ENCODE peak calls at places on chromosomes 4 and X, in seven cellular contexts. Z is IMR-90, M is uterus, T is spleen, H is sigmoid colon, N is tibial nerve, E is prostate gland. X is an unnamed sample. For H3K4me1, the result is how much of the 10 kb centered on the place peaks cover.

GRCh38 chr4:19123681-19124080 is 1102.1 kb upstream of the LCORL start:
- DNase-seq in Z (no peak), M (no peak), T (no peak), H (no peak), N (no peak), E (no peak), X (no peak)

GRCh38 chr4:128387600-128388351 is 100.2 kb upstream of the PGRMC2 start:
- DNase-seq in Z (peak), M (no peak), T (no peak), H (no peak), N (no peak), E (no peak), X (no peak)

GRCh38 chr4:69497081-69497480 is 1.4 kb upstream of the UGT2B4 start:
- DNase-seq in Z (no peak), M (no peak), T (no peak), H (no peak), N (no peak), E (no peak), X (no peak)

GRCh38 chrX:24357101-24357500 is 3.3 kb upstream of the SUPT20HL1 start:
- DNase-seq in Z (peak), M (no peak), T (no peak), H (no peak), N (no peak), E (no peak), X (no peak)

GRCh38 chr4:129350800-129351199 is 254.8 kb downstream of the C4orf33 start:
- DNase-seq in Z (no peak), M (no peak), T (no peak), H (no peak), N (no peak), E (no peak), X (peak)

GRCh38 chr4:66275381-66276060 is 605.2 kb upstream of the EPHA5 start:
- DNase-seq in Z (no peak), M (no peak), T (no peak), H (no peak), N (no peak), E (no peak), X (no peak)

GRCh38 chr4:134313591-134313990 is 112.0 kb upstream of the PABPC4L start:
- DNase-seq in Z (no peak), M (no peak), T (no peak), H (no peak), N (no peak), E (no peak), X (no peak)

GRCh38 chr4:25060586-25061340 is 30.0 kb upstream of the LGI2 start:
- DNase-seq in Z (no peak), M (peak), T (no peak), H (no peak), N (no peak), E (no peak), X (no peak)

GRCh38 chrX:22748093-22748999 is 251.4 kb upstream of the DDX53 start:
- DNase-seq in Z (peak), M (peak), T (no peak), H (no peak), N (no peak), E (peak), X (peak)

GRCh38 chr4:88794087-88794486 is 96.5 kb upstream of the NAP1L5 start:
- DNase-seq in Z (no peak), M (no peak), T (no peak), H (no peak), N (no peak), E (no peak), X (no peak)

GRCh38 chrX:65932173-65933084 is 107.5 kb downstream of the VSIG4 start:
- DNase-seq in Z (no peak), M (no peak), T (peak), H (no peak), N (no peak), E (no peak), X (no peak)

GRCh38 chrX:20233336-20233735 is 33.4 kb downstream of the RPS6KA3 start:
- DNase-seq in Z (no peak), M (no peak), T (no peak), H (no peak), N (no peak), E (no peak), X (no peak)

GRCh38 chr4:84971319-84971932 is 4.9 kb upstream of the WDFY3 start:
- DNase-seq in Z (peak), M (no peak), T (no peak), H (no peak), N (no peak), E (no peak), X (no peak)

GRCh38 chr4:31237242-31237641 is 517.1 kb downstream of the PCDH7 start:
- DNase-seq in Z (no peak), M (no peak), T (no peak), H (no peak), N (no peak), E (no peak), X (no peak)

GRCh38 chr4:147942729-147943128 is 210.8 kb downstream of the ARHGAP10 start:
- DNase-seq in Z (peak), M (no peak), T (no peak), H (no peak), N (no peak), E (no peak), X (no peak)

GRCh38 chr4:8590546-8590880 is 2.1 kb upstream of the CPZ start:
- DNase-seq in Z (no peak), M (no peak), T (no peak), H (no peak), N (no peak), E (no peak), X (peak)

GRCh38 chrX:17040711-17041110 is 94.3 kb downstream of the REPS2 start:
- DNase-seq in Z (no peak), M (no peak), T (no peak), H (no peak), N (no peak), E (no peak), X (no peak)

GRCh38 chr4:54556587-54556986 is 101.2 kb upstream of the KIT start:
- DNase-seq in Z (no peak), M (no peak), T (no peak), H (no peak), N (no peak), E (no peak), X (no peak)

GRCh38 chr4:112633477-112634235 is 3.1 kb downstream of the ZGRF1 start:
- DNase-seq in Z (peak), M (no peak), T (no peak), H (no peak), N (no peak), E (no peak), X (no peak)

GRCh38 chrX:8955521-8955920 is 78.4 kb downstream of the FAM9B start:
- DNase-seq in Z (no peak), M (no peak), T (no peak), H (no peak), N (no peak), E (no peak), X (no peak)

GRCh38 chrX:45497290-45497689 is 296.6 kb upstream of the DIPK2B start:
- DNase-seq in Z (peak), M (no peak), T (no peak), H (no peak), N (no peak), E (no peak), X (no peak)

GRCh38 chrX:9131066-9131465 is 97.1 kb upstream of the FAM9B start:
- DNase-seq in Z (peak), M (no peak), T (no peak), H (no peak), N (no peak), E (no peak), X (no peak)

GRCh38 chr4:1822568-1823544 is 29.8 kb downstream of the FGFR3 start:
- DNase-seq in Z (no peak), M (no peak), T (no peak), H (no peak), N (no peak), E (no peak), X (no peak)

GRCh38 chr4:8302331-8302730 is 32.8 kb downstream of the HTRA3 start:
- DNase-seq in Z (no peak), M (peak), T (peak), H (peak), N (no peak), E (no peak), X (no peak)

GRCh38 chr4:8355306-8355705 is 85.2 kb downstream of the ACOX3 start:
- DNase-seq in Z (peak), M (no peak), T (no peak), H (no peak), N (no peak), E (no peak), X (no peak)

GRCh38 chrX:134369576-134369975 is 90.4 kb upstream of the HPRT1 start:
- DNase-seq in Z (no peak), M (no peak), T (no peak), H (no peak), N (no peak), E (no peak), X (no peak)

GRCh38 chr4:156113138-156113537 is 159.5 kb upstream of the CTSO start:
- DNase-seq in Z (no peak), M (no peak), T (no peak), H (no peak), N (no peak), E (no peak), X (no peak)

GRCh38 chrX:1589356-1590130 is 1.9 kb upstream of the AKAP17A start:
- DNase-seq in Z (no peak), M (no peak), T (no peak), H (no peak), N (no peak), E (no peak), X (no peak)

GRCh38 chr4:94665500-94666398 is 92.0 kb upstream of the BMPR1B start:
- DNase-seq in Z (no peak), M (no peak), T (no peak), H (no peak), N (no peak), E (no peak), X (no peak)

GRCh38 chr4:26715636-26716242 is 131.9 kb downstream of the TBC1D19 start:
- DNase-seq in Z (no peak), M (no peak), T (no peak), H (no peak), N (no peak), E (no peak), X (no peak)

GRCh38 chr4:6064383-6064782 is 46.2 kb upstream of the C4orf50 start:
- DNase-seq in Z (no peak), M (no peak), T (no peak), H (no peak), N (no peak), E (no peak), X (no peak)

GRCh38 chr4:103075894-103076776 is at the start of gene SLC9B2:
- DNase-seq in Z (peak), M (peak), T (peak), H (peak), N (peak), E (peak), X (peak)

GRCh38 chr4:69878250-69878649 is 18.3 kb upstream of the SULT1E1 start:
- DNase-seq in Z (no peak), M (no peak), T (no peak), H (no peak), N (no peak), E (no peak), X (no peak)

GRCh38 chr4:8917868-8918783 is 46.5 kb upstream of the HMX1 start:
- DNase-seq in Z (peak), M (peak), T (peak), H (peak), N (peak), E (peak), X (peak)

GRCh38 chr4:8118035-8118434 is 40.6 kb downstream of the ABLIM2 start:
- DNase-seq in Z (no peak), M (no peak), T (no peak), H (no peak), N (no peak), E (no peak), X (peak)

DNA sequence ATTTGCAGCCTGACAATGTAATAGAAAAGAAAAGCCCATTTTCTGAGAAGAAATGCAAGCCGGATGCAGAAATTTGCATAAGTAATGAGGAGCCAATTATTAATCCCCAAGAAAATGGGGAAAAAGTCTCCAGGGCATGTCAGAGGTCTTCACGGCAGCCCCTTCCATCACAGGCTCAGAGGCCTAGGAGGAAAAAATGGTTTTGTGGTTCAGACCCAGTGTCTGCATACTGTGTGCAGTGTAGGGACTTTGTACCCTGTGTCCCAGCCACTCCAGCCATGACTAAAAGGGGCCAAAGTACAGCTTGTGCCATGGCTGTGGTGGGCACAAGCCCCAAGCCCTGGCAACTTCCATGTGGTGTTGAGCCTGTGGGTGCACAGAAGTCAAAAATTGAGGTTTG is 92.2 kb downstream of the SH3BGRL start:
- DNase-seq in Z (no peak), M (no peak), T (no peak), H (no peak), N (no peak), E (no peak), X (no peak)
- TF ChIP-seq POLR2A in Z (no peak), M (no peak), T (no peak), H (no peak), N (no peak), E (no peak), X (no peak)

GRCh38 chr4:79964020-79964714 is 108.9 kb downstream of the ANTXR2 start:
- DNase-seq in Z (no peak), M (no peak), T (no peak), H (no peak), N (no peak), E (no peak), X (no peak)
- H3K4me1 ChIP-seq in Z (under half), M (under half), T (under half), H (under half), N (under half), E (under half), X (under half)

GRCh38 chrX:107420571-107420970 is 28.9 kb upstream of the FRMPD3 start:
- DNase-seq in Z (no peak), M (no peak), T (no peak), H (no peak), N (no peak), E (no peak), X (no peak)
- TF ChIP-seq POLR2A in Z (no peak), M (no peak), T (no peak), H (no peak), N (no peak), E (no peak), X (no peak)

DNA sequence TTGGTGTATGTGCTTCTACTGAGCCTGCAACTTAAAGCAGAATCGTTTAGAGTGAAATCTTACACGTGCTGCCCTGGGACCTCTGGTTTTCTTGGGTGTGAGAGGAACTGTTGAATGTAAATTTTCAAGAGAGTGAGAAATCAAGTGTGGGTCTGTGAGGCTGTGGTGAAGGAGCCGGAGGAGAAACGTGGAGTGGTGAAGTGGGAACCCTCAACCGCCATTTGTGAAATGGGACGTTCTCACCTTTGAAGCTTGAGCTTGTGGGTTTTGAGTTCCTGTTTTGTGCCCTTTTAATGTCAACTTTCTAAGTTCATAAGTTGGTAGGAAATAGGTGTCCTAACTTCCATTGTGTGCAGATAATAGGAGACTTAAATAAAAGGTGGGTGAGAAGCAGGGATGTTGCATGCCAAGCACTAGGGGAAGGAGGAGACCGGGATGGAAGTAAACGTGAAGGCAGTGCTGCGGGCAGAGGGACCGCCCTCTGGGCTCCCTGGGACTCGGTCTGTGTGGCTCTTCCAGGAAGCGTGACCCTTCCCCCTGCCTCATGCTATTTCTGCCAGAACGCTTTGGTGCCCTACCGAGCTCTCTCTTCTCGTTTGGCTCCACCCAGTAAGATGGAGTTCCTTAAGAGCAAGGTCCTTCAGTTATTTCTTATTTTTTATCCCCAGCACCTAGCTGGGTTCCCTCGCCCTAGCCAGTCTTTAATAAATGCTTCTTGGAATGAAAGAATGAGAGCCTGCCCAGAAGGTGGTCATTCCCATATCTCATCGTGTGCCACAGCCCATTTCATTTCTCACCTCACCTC is 56.0 kb downstream of the TMEM131L start:
- DNase-seq in Z (no peak), M (no peak), T (no peak), H (no peak), N (no peak), E (no peak), X (no peak)
- H3K4me1 ChIP-seq in Z (under half), M (under half), T (half or more), H (under half), N (under half), E (under half), X (under half)

GRCh38 chr4:90127223-90127705 is at the start of gene CCSER1:
- DNase-seq in Z (peak), M (peak), T (peak), H (peak), N (peak), E (peak), X (peak)
- TF ChIP-seq POLR2A in Z (no peak), M (peak), T (peak), H (peak), N (peak), E (peak), X (peak)

X was measured in thyroid gland.